ENCODE peak calls at places on chromosome 17, in five cellular contexts. D is ELR, I is OCI-LY7, V is amygdala, J is Right ventricle myocardium inferior. A is an unnamed sample.

GRCh38 chr17:59825533-59826316 is 67.0 kb downstream of the TUBD1 start:
- DNase-seq in D (peak; percentile 86), I (no peak), V (no peak), J (no peak), A (no peak)

GRCh38 chr17:58686980-58687379 is 4.9 kb downstream of the TEX14 start:
- DNase-seq in D (peak; percentile 26), I (no peak), V (no peak), J (no peak), A (no peak)

GRCh38 chr17:27049104-27049784 is 244.7 kb upstream of the WSB1 start:
- DNase-seq in D (peak; percentile 1), I (no peak), V (no peak), J (no peak), A (no peak)

GRCh38 chr17:31015639-31016038 is 44.8 kb downstream of the RNF135 start:
- DNase-seq in D (no peak), I (no peak), V (no peak), J (no peak), A (no peak)

GRCh38 chr17:13642188-13642587 is 40.5 kb upstream of the HS3ST3A1 start:
- DNase-seq in D (no peak), I (no peak), V (no peak), J (no peak), A (no peak)

GRCh38 chr17:41967141-41967920 is 736 bp downstream of the CNP start:
- DNase-seq in D (peak; percentile 47), I (peak; percentile 49), V (peak; percentile 76), J (no peak), A (no peak)

GRCh38 chr17:73697872-73698271 is 53.6 kb upstream of the SDK2 start:
- DNase-seq in D (no peak), I (no peak), V (no peak), J (no peak), A (no peak)

GRCh38 chr17:80866050-80866793 is 125.4 kb upstream of the CHMP6 start:
- DNase-seq in D (peak; percentile 83), I (peak; percentile 65), V (peak; percentile 12), J (peak; percentile 72), A (peak; percentile 84)

GRCh38 chr17:74345433-74346241 is 16.0 kb downstream of the BTBD17 start:
- DNase-seq in D (no peak), I (no peak), V (no peak), J (no peak), A (no peak)

GRCh38 chr17:79698086-79698690 is 32.6 kb upstream of the ENPP7 start:
- DNase-seq in D (no peak), I (no peak), V (no peak), J (peak; percentile 50), A (no peak)

GRCh38 chr17:49548051-49548505 is 27.6 kb upstream of the NXPH3 start:
- DNase-seq in D (no peak), I (no peak), V (no peak), J (peak; percentile 72), A (no peak)

GRCh38 chr17:70447588-70447987 is 278.3 kb downstream of the KCNJ2 start:
- DNase-seq in D (peak; percentile 8), I (no peak), V (no peak), J (no peak), A (no peak)

GRCh38 chr17:82007228-82007494 is 15.5 kb downstream of the CENPX start:
- DNase-seq in D (no peak), I (no peak), V (no peak), J (no peak), A (no peak)

GRCh38 chr17:17469996-17470395 is 6.8 kb upstream of the MED9 start:
- DNase-seq in D (no peak), I (no peak), V (no peak), J (peak; percentile 14), A (no peak)

GRCh38 chr17:72536788-72537187 is 416.0 kb downstream of the SOX9 start:
- DNase-seq in D (no peak), I (no peak), V (no peak), J (no peak), A (no peak)

GRCh38 chr17:46949291-46950174 is 26.6 kb downstream of the GOSR2 start:
- DNase-seq in D (peak; percentile 75), I (no peak), V (no peak), J (no peak), A (no peak)

GRCh38 chr17:31916496-31917064 is 15.1 kb upstream of the UTP6 start:
- DNase-seq in D (no peak), I (no peak), V (no peak), J (no peak), A (no peak)

GRCh38 chr17:47918003-47918402 is 22.0 kb downstream of the SP2 start:
- DNase-seq in D (no peak), I (no peak), V (no peak), J (no peak), A (no peak)

GRCh38 chr17:15255713-15256454 is 9.2 kb downstream of the PMP22 start:
- DNase-seq in D (peak; percentile 69), I (no peak), V (no peak), J (no peak), A (no peak)

GRCh38 chr17:58250344-58251011 is 12.1 kb downstream of the LPO start:
- DNase-seq in D (no peak), I (no peak), V (no peak), J (no peak), A (no peak)

GRCh38 chr17:77927777-77928518 is 30.6 kb upstream of the TNRC6C start:
- DNase-seq in D (no peak), I (no peak), V (no peak), J (no peak), A (no peak)

GRCh38 chr17:59124665-59125064 is 18.0 kb upstream of the TRIM37 start:
- DNase-seq in D (no peak), I (no peak), V (no peak), J (no peak), A (no peak)

GRCh38 chr17:80217703-80218362 is 2.3 kb downstream of the SGSH start:
- DNase-seq in D (no peak), I (no peak), V (no peak), J (peak; percentile 55), A (no peak)

GRCh38 chr17:43615330-43615729 is 46.4 kb downstream of the MEOX1 start:
- DNase-seq in D (peak; percentile 49), I (no peak), V (no peak), J (no peak), A (no peak)

GRCh38 chr17:40074871-40075215 is 12.1 kb downstream of the THRA start:
- DNase-seq in D (no peak), I (no peak), V (no peak), J (no peak), A (no peak)

GRCh38 chr17:2022647-2023046 is 2.5 kb downstream of the RTN4RL1 start:
- DNase-seq in D (no peak), I (no peak), V (no peak), J (no peak), A (no peak)

GRCh38 chr17:33594000-33594399 is 300.9 kb upstream of the ASIC2 start:
- DNase-seq in D (no peak), I (no peak), V (no peak), J (no peak), A (no peak)

GRCh38 chr17:40560592-40561293 is 4.5 kb downstream of the CCR7 start:
- DNase-seq in D (peak; percentile 37), I (peak; percentile 66), V (no peak), J (no peak), A (no peak)

GRCh38 chr17:34195987-34196386 is 59.1 kb upstream of the CCL2 start:
- DNase-seq in D (no peak), I (no peak), V (no peak), J (no peak), A (no peak)

GRCh38 chr17:69978056-69978646 is 96.9 kb upstream of the KCNJ16 start:
- DNase-seq in D (peak; percentile 11), I (no peak), V (no peak), J (no peak), A (no peak)

GRCh38 chr17:49994085-49995054 is 654 bp downstream of the DLX3 start:
- DNase-seq in D (no peak), I (no peak), V (no peak), J (no peak), A (no peak)

GRCh38 chr17:75874323-75875181 is 3.8 kb downstream of the TRIM47 start:
- DNase-seq in D (no peak), I (no peak), V (no peak), J (no peak), A (no peak)

GRCh38 chr17:78745407-78746088 is 36.5 kb downstream of the CYTH1 start:
- DNase-seq in D (peak; percentile 66), I (peak; percentile 70), V (no peak), J (no peak), A (no peak)

GRCh38 chr17:80869476-80869875 is 122.2 kb upstream of the CHMP6 start:
- DNase-seq in D (no peak), I (no peak), V (no peak), J (no peak), A (no peak)